ENCODE peak calls at places on chromosomes 4 and X, in seven cellular contexts. One of them, this sample, is unnamed.

GRCh38 chrX:97006167-97006566 is 122.5 kb downstream of the RPA4 start:
- DNase-seq in ovary: no peak
- DNase-seq in MM.1S: no peak
- DNase-seq in neural progenitor cell: no peak
- DNase-seq in effector memory CD4-positive, alpha-beta T cell: no peak
- DNase-seq in psoas muscle: no peak
- DNase-seq in left ventricle myocardium inferior: no peak
- DNase-seq in this sample: no peak

GRCh38 chr4:81062001-81062400 is 31.5 kb downstream of the BMP3 start:
- DNase-seq in ovary: no peak
- DNase-seq in MM.1S: no peak
- DNase-seq in neural progenitor cell: no peak
- DNase-seq in effector memory CD4-positive, alpha-beta T cell: no peak
- DNase-seq in psoas muscle: no peak
- DNase-seq in left ventricle myocardium inferior: no peak
- DNase-seq in this sample: no peak

GRCh38 chr4:167222098-167222497 is 12.2 kb downstream of the SPOCK3 start:
- DNase-seq in ovary: no peak
- DNase-seq in MM.1S: peak; percentile 56
- DNase-seq in neural progenitor cell: no peak
- DNase-seq in effector memory CD4-positive, alpha-beta T cell: no peak
- DNase-seq in psoas muscle: no peak
- DNase-seq in left ventricle myocardium inferior: no peak
- DNase-seq in this sample: no peak

GRCh38 chrX:5870238-5870637 is 358.4 kb downstream of the NLGN4X start:
- DNase-seq in ovary: no peak
- DNase-seq in MM.1S: no peak
- DNase-seq in neural progenitor cell: no peak
- DNase-seq in effector memory CD4-positive, alpha-beta T cell: no peak
- DNase-seq in psoas muscle: no peak
- DNase-seq in left ventricle myocardium inferior: no peak
- DNase-seq in this sample: no peak

GRCh38 chrX:77415882-77416281 is 31.3 kb upstream of the FGF16 start:
- DNase-seq in ovary: no peak
- DNase-seq in MM.1S: no peak
- DNase-seq in neural progenitor cell: no peak
- DNase-seq in effector memory CD4-positive, alpha-beta T cell: no peak
- DNase-seq in psoas muscle: no peak
- DNase-seq in left ventricle myocardium inferior: no peak
- DNase-seq in this sample: no peak

GRCh38 chrX:154735695-154736393 is 15.0 kb downstream of the GAB3 start:
- DNase-seq in ovary: no peak
- DNase-seq in MM.1S: no peak
- DNase-seq in neural progenitor cell: no peak
- DNase-seq in effector memory CD4-positive, alpha-beta T cell: no peak
- DNase-seq in psoas muscle: peak; percentile 75
- DNase-seq in left ventricle myocardium inferior: peak; percentile 75
- DNase-seq in this sample: peak; percentile 53

GRCh38 chr4:71453516-71453915 is 114.7 kb downstream of the SLC4A4 start:
- DNase-seq in ovary: no peak
- DNase-seq in MM.1S: no peak
- DNase-seq in neural progenitor cell: no peak
- DNase-seq in effector memory CD4-positive, alpha-beta T cell: no peak
- DNase-seq in psoas muscle: no peak
- DNase-seq in left ventricle myocardium inferior: no peak
- DNase-seq in this sample: no peak

GRCh38 chr4:3220586-3221494 is 28.1 kb upstream of the MSANTD1 start:
- DNase-seq in ovary: no peak
- DNase-seq in MM.1S: no peak
- DNase-seq in neural progenitor cell: no peak
- DNase-seq in effector memory CD4-positive, alpha-beta T cell: no peak
- DNase-seq in psoas muscle: peak; percentile 62
- DNase-seq in left ventricle myocardium inferior: peak; percentile 6
- DNase-seq in this sample: peak; percentile 25

GRCh38 chr4:185128272-185129119 is 14.6 kb upstream of the SLC25A4 start:
- DNase-seq in ovary: peak; percentile 71
- DNase-seq in MM.1S: no peak
- DNase-seq in neural progenitor cell: peak; percentile 69
- DNase-seq in effector memory CD4-positive, alpha-beta T cell: no peak
- DNase-seq in psoas muscle: peak; percentile 61
- DNase-seq in left ventricle myocardium inferior: peak; percentile 26
- DNase-seq in this sample: peak; percentile 78

GRCh38 chrX:15761564-15762191 is 23.6 kb downstream of the CA5B start:
- DNase-seq in ovary: no peak
- DNase-seq in MM.1S: peak; percentile 20
- DNase-seq in neural progenitor cell: peak; percentile 70
- DNase-seq in effector memory CD4-positive, alpha-beta T cell: no peak
- DNase-seq in psoas muscle: no peak
- DNase-seq in left ventricle myocardium inferior: no peak
- DNase-seq in this sample: no peak

GRCh38 chr4:33864290-33864859 is 2379.9 kb downstream of the ARAP2 start:
- DNase-seq in ovary: no peak
- DNase-seq in MM.1S: no peak
- DNase-seq in neural progenitor cell: no peak
- DNase-seq in effector memory CD4-positive, alpha-beta T cell: no peak
- DNase-seq in psoas muscle: no peak
- DNase-seq in left ventricle myocardium inferior: no peak
- DNase-seq in this sample: peak; percentile 51

GRCh38 chr4:173230077-173230476 is 61.5 kb downstream of the GALNT7 start:
- DNase-seq in ovary: no peak
- DNase-seq in MM.1S: peak; percentile 41
- DNase-seq in neural progenitor cell: no peak
- DNase-seq in effector memory CD4-positive, alpha-beta T cell: no peak
- DNase-seq in psoas muscle: no peak
- DNase-seq in left ventricle myocardium inferior: no peak
- DNase-seq in this sample: no peak

GRCh38 chrX:57817302-57817701 is 93.0 kb downstream of the ZXDA start:
- DNase-seq in ovary: no peak
- DNase-seq in MM.1S: peak; percentile 24
- DNase-seq in neural progenitor cell: no peak
- DNase-seq in effector memory CD4-positive, alpha-beta T cell: no peak
- DNase-seq in psoas muscle: no peak
- DNase-seq in left ventricle myocardium inferior: no peak
- DNase-seq in this sample: no peak

GRCh38 chr4:97990409-97990808 is 152.9 kb downstream of the STPG2 start:
- DNase-seq in ovary: no peak
- DNase-seq in MM.1S: no peak
- DNase-seq in neural progenitor cell: no peak
- DNase-seq in effector memory CD4-positive, alpha-beta T cell: no peak
- DNase-seq in psoas muscle: no peak
- DNase-seq in left ventricle myocardium inferior: no peak
- DNase-seq in this sample: no peak

DNA sequence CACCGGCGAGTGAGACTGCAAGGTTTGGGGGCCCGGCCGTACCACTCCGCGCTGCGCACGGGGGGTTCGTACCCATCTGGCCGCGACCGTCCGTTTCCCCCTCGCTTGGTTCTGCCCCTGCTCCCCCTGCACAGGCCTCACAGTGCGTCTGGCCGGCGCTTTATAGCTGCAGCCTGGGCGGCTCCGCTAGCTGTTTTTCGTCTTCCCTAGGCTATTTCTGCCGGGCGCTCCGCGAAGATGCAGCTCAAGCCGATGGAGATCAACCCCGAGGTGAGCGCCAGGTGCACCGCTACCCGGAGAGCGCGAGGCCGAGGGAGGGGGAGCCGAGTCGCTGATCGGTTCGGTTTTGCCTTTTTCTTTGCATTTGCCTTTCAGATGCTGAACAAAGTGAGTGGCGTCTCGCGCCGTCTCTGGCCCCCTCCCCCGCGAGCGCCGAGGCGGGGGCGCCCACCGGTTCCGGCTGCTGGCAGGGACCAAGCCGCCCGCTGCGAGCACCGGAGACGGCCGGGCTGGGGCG is at the start of gene UCHL1:
- DNase-seq in ovary: peak; percentile 74
- DNase-seq in MM.1S: peak; percentile 91
- DNase-seq in neural progenitor cell: peak; percentile 97
- DNase-seq in effector memory CD4-positive, alpha-beta T cell: no peak
- DNase-seq in psoas muscle: peak; percentile 57
- DNase-seq in left ventricle myocardium inferior: peak; percentile 29
- DNase-seq in this sample: peak; percentile 71
- H3K4me1 ChIP-seq in ovary: peaks cover 11% of the 10 kb centered on the region
- H3K4me1 ChIP-seq in MM.1S: peaks cover 10% of the 10 kb centered on the region
- H3K4me1 ChIP-seq in neural progenitor cell: peaks cover 26% of the 10 kb centered on the region
- H3K4me1 ChIP-seq in effector memory CD4-positive, alpha-beta T cell: peaks cover 12% of the 10 kb centered on the region
- H3K4me1 ChIP-seq in psoas muscle: peaks cover 5% of the 10 kb centered on the region
- H3K4me1 ChIP-seq in left ventricle myocardium inferior: peaks cover 21% of the 10 kb centered on the region
- H3K4me1 ChIP-seq in this sample: peaks cover 12% of the 10 kb centered on the region

DNA sequence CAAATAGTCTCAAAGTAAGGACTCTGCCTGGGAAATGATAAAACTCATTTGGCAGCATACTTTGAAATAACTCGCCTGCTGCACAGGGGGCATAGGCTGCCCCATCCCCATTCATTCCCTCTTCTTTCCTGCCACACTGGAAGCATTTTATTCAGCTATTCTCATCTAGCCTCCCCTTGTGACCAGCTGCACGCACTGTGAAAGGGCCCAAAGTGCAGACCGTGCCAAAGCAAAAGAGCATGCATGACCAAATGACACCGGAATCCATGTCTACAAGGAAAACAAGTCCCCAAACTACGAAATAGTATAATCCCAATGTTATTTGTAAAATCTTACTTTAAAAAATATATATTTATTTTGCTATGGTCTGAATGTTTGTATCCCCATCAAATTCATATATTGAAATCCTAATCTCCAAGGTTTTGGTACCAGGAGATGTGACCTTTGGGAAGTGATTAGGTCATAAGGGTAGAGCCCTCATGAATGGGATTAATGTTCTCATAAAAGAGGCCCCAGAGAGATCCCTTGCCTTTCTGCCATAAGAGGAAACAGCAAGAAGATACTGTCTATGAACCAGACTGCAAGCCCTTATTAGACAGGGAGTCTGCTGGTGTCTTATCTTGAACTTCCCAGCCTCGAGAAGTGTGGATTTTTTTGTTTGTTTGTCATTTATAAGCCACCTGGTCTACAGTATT is 77.3 kb upstream of the PRSS48 start:
- DNase-seq in ovary: no peak
- DNase-seq in MM.1S: no peak
- DNase-seq in neural progenitor cell: peak; percentile 21
- DNase-seq in effector memory CD4-positive, alpha-beta T cell: no peak
- DNase-seq in psoas muscle: no peak
- DNase-seq in left ventricle myocardium inferior: no peak
- DNase-seq in this sample: no peak
- H3K4me1 ChIP-seq in ovary: peaks cover 15% of the 10 kb centered on the region
- H3K4me1 ChIP-seq in MM.1S: no peaks in the 10 kb centered on the region
- H3K4me1 ChIP-seq in neural progenitor cell: peaks cover 10% of the 10 kb centered on the region
- H3K4me1 ChIP-seq in effector memory CD4-positive, alpha-beta T cell: no peaks in the 10 kb centered on the region
- H3K4me1 ChIP-seq in psoas muscle: peaks cover 21% of the 10 kb centered on the region
- H3K4me1 ChIP-seq in left ventricle myocardium inferior: peaks cover 90% of the 10 kb centered on the region
- H3K4me1 ChIP-seq in this sample: peaks cover 4% of the 10 kb centered on the region

GRCh38 chr4:8033776-8034528 is 94.3 kb upstream of the AFAP1 start:
- DNase-seq in ovary: no peak
- DNase-seq in MM.1S: no peak
- DNase-seq in neural progenitor cell: no peak
- DNase-seq in effector memory CD4-positive, alpha-beta T cell: no peak
- DNase-seq in psoas muscle: no peak
- DNase-seq in left ventricle myocardium inferior: no peak
- DNase-seq in this sample: no peak

GRCh38 chr4:8037150-8037769 is 97.6 kb upstream of the AFAP1 start:
- DNase-seq in ovary: no peak
- DNase-seq in MM.1S: no peak
- DNase-seq in neural progenitor cell: no peak
- DNase-seq in effector memory CD4-positive, alpha-beta T cell: no peak
- DNase-seq in psoas muscle: peak; percentile 61
- DNase-seq in left ventricle myocardium inferior: no peak
- DNase-seq in this sample: no peak

GRCh38 chr4:8038083-8038482 is 98.4 kb upstream of the AFAP1 start:
- DNase-seq in ovary: no peak
- DNase-seq in MM.1S: no peak
- DNase-seq in neural progenitor cell: no peak
- DNase-seq in effector memory CD4-positive, alpha-beta T cell: no peak
- DNase-seq in psoas muscle: no peak
- DNase-seq in left ventricle myocardium inferior: no peak
- DNase-seq in this sample: no peak

GRCh38 chr4:8033067-8033755 is 93.5 kb upstream of the AFAP1 start:
- DNase-seq in ovary: no peak
- DNase-seq in MM.1S: no peak
- DNase-seq in neural progenitor cell: no peak
- DNase-seq in effector memory CD4-positive, alpha-beta T cell: no peak
- DNase-seq in psoas muscle: no peak
- DNase-seq in left ventricle myocardium inferior: no peak
- DNase-seq in this sample: no peak

DNA sequence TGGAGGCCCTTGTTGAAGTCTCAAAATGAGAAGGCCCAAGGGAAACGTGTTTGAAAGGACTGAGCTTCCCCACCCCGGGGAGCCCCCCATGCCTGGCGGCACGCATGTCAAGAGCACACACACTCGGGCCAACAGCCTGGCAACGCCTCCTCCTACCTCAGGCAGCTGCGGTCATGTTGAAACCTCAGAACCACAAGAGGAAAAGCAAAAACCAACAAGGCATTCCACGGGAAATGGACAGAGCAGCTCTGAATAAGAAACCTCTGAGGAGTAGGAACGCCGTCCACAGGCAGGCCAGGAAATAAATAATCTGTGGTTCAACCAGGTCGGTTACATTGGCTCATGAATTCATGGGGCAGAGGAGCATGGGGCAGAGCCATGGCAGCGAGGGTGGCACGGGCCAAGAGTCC is 95.7 kb upstream of the AFAP1 start:
- DNase-seq in ovary: no peak
- DNase-seq in MM.1S: peak; percentile 48
- DNase-seq in neural progenitor cell: no peak
- DNase-seq in effector memory CD4-positive, alpha-beta T cell: no peak
- DNase-seq in psoas muscle: no peak
- DNase-seq in left ventricle myocardium inferior: no peak
- DNase-seq in this sample: peak; percentile 25
- H3K4me1 ChIP-seq in ovary: no peaks in the 10 kb centered on the region
- H3K4me1 ChIP-seq in MM.1S: peaks cover 10% of the 10 kb centered on the region
- H3K4me1 ChIP-seq in neural progenitor cell: peaks cover 10% of the 10 kb centered on the region
- H3K4me1 ChIP-seq in effector memory CD4-positive, alpha-beta T cell: peaks cover 10% of the 10 kb centered on the region
- H3K4me1 ChIP-seq in psoas muscle: peaks cover 3% of the 10 kb centered on the region
- H3K4me1 ChIP-seq in left ventricle myocardium inferior: no peaks in the 10 kb centered on the region
- H3K4me1 ChIP-seq in this sample: no peaks in the 10 kb centered on the region

GRCh38 chrX:48937065-48937907 is 18.5 kb upstream of the PIM2 start:
- DNase-seq in ovary: no peak
- DNase-seq in MM.1S: peak; percentile 94
- DNase-seq in neural progenitor cell: peak; percentile 39
- DNase-seq in effector memory CD4-positive, alpha-beta T cell: peak; percentile 82
- DNase-seq in psoas muscle: peak; percentile 68
- DNase-seq in left ventricle myocardium inferior: peak; percentile 33
- DNase-seq in this sample: peak; percentile 86
- H3K4me1 ChIP-seq in ovary: peaks cover 2% of the 10 kb centered on the region
- H3K4me1 ChIP-seq in MM.1S: peaks cover 79% of the 10 kb centered on the region
- H3K4me1 ChIP-seq in neural progenitor cell: no peaks in the 10 kb centered on the region
- H3K4me1 ChIP-seq in effector memory CD4-positive, alpha-beta T cell: peaks cover 72% of the 10 kb centered on the region
- H3K4me1 ChIP-seq in psoas muscle: peaks cover 6% of the 10 kb centered on the region
- H3K4me1 ChIP-seq in left ventricle myocardium inferior: peaks cover 42% of the 10 kb centered on the region
- H3K4me1 ChIP-seq in this sample: peaks cover 4% of the 10 kb centered on the region

DNA sequence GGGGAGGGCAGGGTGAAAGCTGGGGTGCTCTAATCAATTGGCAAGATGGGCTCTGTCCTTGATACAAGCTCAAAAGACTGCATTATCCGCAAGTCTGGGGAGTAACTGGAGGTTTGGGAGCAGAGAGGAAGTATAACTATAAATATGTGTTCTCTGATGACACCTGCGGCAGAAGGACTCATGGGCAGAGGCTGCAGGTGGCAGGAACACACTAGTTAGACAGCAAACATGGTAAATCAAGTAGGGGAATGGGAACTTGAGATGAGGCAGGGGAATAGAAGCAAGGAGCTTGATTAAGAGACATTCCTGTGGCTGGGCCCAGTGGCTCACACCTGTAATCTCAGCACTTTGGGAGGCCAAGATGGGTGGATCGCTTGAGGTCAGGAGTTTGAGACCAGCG is 30.3 kb downstream of the SH3KBP1 start:
- DNase-seq in ovary: no peak
- DNase-seq in MM.1S: peak; percentile 58
- DNase-seq in neural progenitor cell: no peak
- DNase-seq in effector memory CD4-positive, alpha-beta T cell: no peak
- DNase-seq in psoas muscle: no peak
- DNase-seq in left ventricle myocardium inferior: no peak
- DNase-seq in this sample: no peak
- H3K4me1 ChIP-seq in ovary: no peaks in the 10 kb centered on the region
- H3K4me1 ChIP-seq in MM.1S: peaks cover 21% of the 10 kb centered on the region
- H3K4me1 ChIP-seq in neural progenitor cell: no peaks in the 10 kb centered on the region
- H3K4me1 ChIP-seq in effector memory CD4-positive, alpha-beta T cell: peaks cover 3% of the 10 kb centered on the region
- H3K4me1 ChIP-seq in psoas muscle: no peaks in the 10 kb centered on the region
- H3K4me1 ChIP-seq in left ventricle myocardium inferior: peaks cover 14% of the 10 kb centered on the region
- H3K4me1 ChIP-seq in this sample: no peaks in the 10 kb centered on the region

This sample was measured in left lung.